ENCODE peak calls at places on chromosome 22, in five cellular contexts. I is mammary epithelial cell, W is IMR-90, Q is A549, H is neural progenitor cell. V is an unnamed sample.

GRCh38 chr22:34943830-34944229 is 122.1 kb upstream of the ISX start:
- DNase-seq in I (no peak), W (no peak), Q (peak), H (peak), V (no peak)

GRCh38 chr22:35634981-35635540 is 13.2 kb upstream of the APOL6 start:
- DNase-seq in I (no peak), W (peak), Q (no peak), H (no peak), V (no peak)

GRCh38 chr22:24695958-24696511 is 78.5 kb downstream of the PIWIL3 start:
- DNase-seq in I (no peak), W (peak), Q (no peak), H (peak), V (no peak)

GRCh38 chr22:38966942-38967341 is 9.5 kb downstream of the APOBEC3A start:
- DNase-seq in I (no peak), W (no peak), Q (no peak), H (no peak), V (no peak)

GRCh38 chr22:37187552-37187890 is 526 bp downstream of the C1QTNF6 start:
- DNase-seq in I (peak), W (peak), Q (peak), H (no peak), V (peak)

GRCh38 chr22:29265929-29266328 is 1.9 kb downstream of the RHBDD3 start:
- DNase-seq in I (no peak), W (no peak), Q (no peak), H (no peak), V (no peak)

GRCh38 chr22:35450824-35451541 is 51.0 kb downstream of the MCM5 start:
- DNase-seq in I (no peak), W (no peak), Q (no peak), H (no peak), V (no peak)

GRCh38 chr22:44813416-44813815 is 61.0 kb downstream of the ARHGAP8 start:
- DNase-seq in I (no peak), W (no peak), Q (no peak), H (no peak), V (no peak)

GRCh38 chr22:47813661-47814060 is 1051.2 kb downstream of the TBC1D22A start:
- DNase-seq in I (no peak), W (no peak), Q (no peak), H (no peak), V (no peak)

GRCh38 chr22:42173183-42173926 is 42.7 kb upstream of the CYP2D6 start:
- DNase-seq in I (no peak), W (no peak), Q (no peak), H (no peak), V (no peak)

GRCh38 chr22:24952837-24953293 is 349 bp downstream of the KIAA1671 start:
- DNase-seq in I (peak), W (peak), Q (peak), H (peak), V (peak)

GRCh38 chr22:47835726-47836125 is 1073.3 kb downstream of the TBC1D22A start:
- DNase-seq in I (peak), W (peak), Q (peak), H (no peak), V (peak)

GRCh38 chr22:44394246-44395115 is 81.7 kb upstream of the SHISAL1 start:
- DNase-seq in I (no peak), W (no peak), Q (no peak), H (no peak), V (no peak)

GRCh38 chr22:27692243-27692642 is 109.3 kb downstream of the MN1 start:
- DNase-seq in I (no peak), W (peak), Q (no peak), H (no peak), V (no peak)

GRCh38 chr22:30217698-30218565 is 28.6 kb downstream of the LIF start:
- DNase-seq in I (peak), W (no peak), Q (no peak), H (no peak), V (no peak)

GRCh38 chr22:38110863-38111852 is 674 bp upstream of the BAIAP2L2 start:
- DNase-seq in I (no peak), W (no peak), Q (peak), H (peak), V (peak)

GRCh38 chr22:36860821-36861659 is at the start of gene NCF4:
- DNase-seq in I (no peak), W (no peak), Q (no peak), H (no peak), V (peak)

GRCh38 chr22:17343766-17344165 is 25.5 kb upstream of the CECR2 start:
- DNase-seq in I (no peak), W (no peak), Q (no peak), H (no peak), V (no peak)

GRCh38 chr22:50739894-50740293 is 1.9 kb downstream of the ACR start:
- DNase-seq in I (no peak), W (no peak), Q (no peak), H (no peak), V (no peak)

GRCh38 chr22:44566911-44567310 is 68.9 kb upstream of the RTL6 start:
- DNase-seq in I (no peak), W (no peak), Q (no peak), H (no peak), V (no peak)

GRCh38 chr22:44341431-44342346 is 28.9 kb upstream of the SHISAL1 start:
- DNase-seq in I (no peak), W (peak), Q (no peak), H (peak), V (no peak)

GRCh38 chr22:20957691-20958440 is 9.2 kb upstream of the AIFM3 start:
- DNase-seq in I (no peak), W (no peak), Q (peak), H (peak), V (peak)

GRCh38 chr22:35539910-35540599 is 576 bp upstream of the RASD2 start:
- DNase-seq in I (peak), W (peak), Q (no peak), H (peak), V (no peak)

GRCh38 chr22:25051983-25052710 is 99.6 kb downstream of the KIAA1671 start:
- DNase-seq in I (no peak), W (no peak), Q (no peak), H (no peak), V (no peak)

DNA sequence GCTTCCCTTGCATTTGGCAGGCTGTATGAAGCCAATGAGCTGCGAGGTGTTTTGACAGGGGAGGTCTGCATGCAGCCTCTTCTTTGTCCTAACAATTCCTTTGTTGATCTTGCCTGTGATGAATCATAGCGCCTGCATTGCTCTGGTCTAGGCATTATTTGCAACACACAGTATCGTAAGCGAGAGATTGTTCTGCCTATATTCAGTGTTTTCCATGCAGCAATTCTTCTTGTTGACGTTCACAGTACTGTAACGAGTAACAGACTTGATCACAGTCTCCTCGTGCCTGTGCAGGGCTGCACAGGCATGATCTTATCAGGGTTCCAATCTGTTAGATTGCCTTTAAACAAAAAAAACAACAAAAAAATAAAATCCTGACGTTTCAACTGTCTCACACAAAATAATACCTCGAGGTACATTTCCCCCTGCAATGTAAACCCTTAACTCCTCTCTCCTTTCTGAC is 13.9 kb upstream of the ADSL start:
- DNase-seq in I (no peak), W (peak), Q (no peak), H (no peak), V (no peak)
- H3K27ac ChIP-seq in I (no peak), W (no peak), Q (no peak), H (no peak), V (no peak)

GRCh38 chr22:19844423-19845368 is 10.0 kb downstream of the GNB1L start:
- DNase-seq in I (no peak), W (peak), Q (no peak), H (no peak), V (no peak)
- H3K4me2 ChIP-seq in I (peak), W (no peak), Q (no peak), H (no peak), V (no peak)

GRCh38 chr22:46582281-46582811 is 37.8 kb upstream of the GRAMD4 start:
- DNase-seq in I (no peak), W (no peak), Q (no peak), H (no peak), V (no peak)

GRCh38 chr22:46579751-46580449 is 40.3 kb upstream of the GRAMD4 start:
- DNase-seq in I (no peak), W (no peak), Q (no peak), H (no peak), V (no peak)

GRCh38 chr22:46581580-46582244 is 38.5 kb upstream of the GRAMD4 start:
- DNase-seq in I (no peak), W (no peak), Q (no peak), H (no peak), V (peak)

GRCh38 chr22:46578824-46579561 is 41.2 kb upstream of the GRAMD4 start:
- DNase-seq in I (no peak), W (peak), Q (no peak), H (peak), V (no peak)

GRCh38 chr22:46580940-46581579 is 39.1 kb upstream of the GRAMD4 start:
- DNase-seq in I (no peak), W (no peak), Q (no peak), H (no peak), V (peak)
- H3K27ac ChIP-seq in I (no peak), W (no peak), Q (no peak), H (no peak), V (no peak)

DNA sequence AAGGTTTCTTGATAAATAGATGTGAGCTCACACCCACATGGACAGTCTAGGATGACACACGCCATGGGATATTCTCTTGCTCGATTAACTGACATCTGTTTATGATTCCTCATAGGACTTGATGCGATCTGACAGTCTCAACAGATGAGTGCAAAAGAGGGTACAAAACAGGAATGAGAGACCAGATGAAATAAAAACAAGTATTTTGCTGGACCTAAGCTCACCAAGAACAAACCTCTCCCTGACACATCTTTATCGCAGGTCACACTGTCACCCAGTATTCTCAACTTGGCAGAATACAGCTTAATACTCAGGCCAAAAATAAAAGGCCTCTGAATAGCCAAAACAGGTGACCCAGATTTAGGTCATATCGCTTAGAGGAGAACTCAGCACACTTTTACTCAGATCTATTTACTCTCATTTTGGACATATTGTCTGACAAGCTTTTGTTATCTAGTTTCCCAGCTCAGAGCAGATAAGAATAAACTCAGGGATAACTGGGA is 216.8 kb upstream of the SYN3 start:
- DNase-seq in I (no peak), W (no peak), Q (no peak), H (no peak), V (no peak)
- H3K4me2 ChIP-seq in I (no peak), W (no peak), Q (no peak), H (no peak), V (no peak)

DNA sequence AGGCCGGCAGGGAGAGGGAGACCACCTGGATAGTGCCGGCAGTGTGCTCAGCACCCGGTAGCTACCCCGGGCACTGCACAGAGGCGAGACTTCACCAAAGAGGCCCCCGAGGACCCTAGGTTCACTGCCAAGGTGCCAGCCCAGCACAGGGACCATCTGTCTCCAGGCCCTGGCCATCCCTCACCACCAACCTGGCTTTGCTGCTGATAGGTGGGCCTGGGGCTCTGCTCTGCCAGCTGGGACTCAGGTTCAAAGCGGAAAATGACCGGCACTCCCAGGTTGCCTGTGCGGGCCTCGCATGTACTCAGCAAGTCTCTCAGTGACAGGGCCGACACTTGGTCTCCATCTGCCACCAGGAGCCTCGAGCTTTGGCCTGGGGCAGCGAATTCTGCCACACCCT is 812.2 kb downstream of the BRD1 start:
- DNase-seq in I (no peak), W (no peak), Q (no peak), H (no peak), V (no peak)
- H3K27ac ChIP-seq in I (no peak), W (no peak), Q (no peak), H (no peak), V (no peak)

DNA sequence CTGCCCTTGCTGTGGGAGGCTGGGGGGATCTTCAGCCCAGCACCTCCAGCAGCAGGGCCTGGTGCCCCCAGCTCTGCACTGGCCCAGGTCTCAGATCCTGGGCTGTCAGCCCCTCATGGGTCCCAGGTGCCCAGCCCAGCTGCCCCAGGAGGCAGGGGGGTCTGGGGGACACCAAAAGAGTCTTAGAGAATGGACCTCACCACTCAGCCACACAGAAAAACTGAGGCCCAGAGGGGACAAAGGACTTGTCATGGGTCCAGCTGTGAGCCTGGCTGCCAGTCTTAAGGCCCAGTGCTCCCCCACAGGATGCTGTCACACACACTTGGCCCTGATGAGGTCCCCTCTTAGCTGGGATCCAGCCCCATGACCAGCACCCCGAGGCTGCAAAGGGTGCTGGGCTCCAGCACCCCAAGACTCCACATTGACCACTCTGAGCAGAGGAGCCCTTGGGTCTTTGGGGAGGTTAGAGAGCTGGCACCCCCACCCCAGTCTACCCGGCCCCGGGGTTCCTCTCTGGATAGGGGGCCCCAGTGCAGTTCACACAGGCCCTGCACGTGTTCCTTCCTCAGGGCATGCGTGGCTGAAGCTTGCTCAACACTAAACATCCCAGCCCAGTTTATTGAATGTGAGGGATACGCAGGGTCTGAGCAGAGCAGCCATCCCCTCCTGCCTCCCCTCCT is 54.4 kb downstream of the IGLL5 start:
- DNase-seq in I (no peak), W (no peak), Q (no peak), H (no peak), V (no peak)
- H3K4me2 ChIP-seq in I (no peak), W (no peak), Q (no peak), H (no peak), V (no peak)

GRCh38 chr22:49623176-49623575 is 204.5 kb downstream of the BRD1 start:
- DNase-seq in I (no peak), W (no peak), Q (no peak), H (no peak), V (no peak)
- H3K27ac ChIP-seq in I (no peak), W (no peak), Q (no peak), H (no peak), V (no peak)

DNA sequence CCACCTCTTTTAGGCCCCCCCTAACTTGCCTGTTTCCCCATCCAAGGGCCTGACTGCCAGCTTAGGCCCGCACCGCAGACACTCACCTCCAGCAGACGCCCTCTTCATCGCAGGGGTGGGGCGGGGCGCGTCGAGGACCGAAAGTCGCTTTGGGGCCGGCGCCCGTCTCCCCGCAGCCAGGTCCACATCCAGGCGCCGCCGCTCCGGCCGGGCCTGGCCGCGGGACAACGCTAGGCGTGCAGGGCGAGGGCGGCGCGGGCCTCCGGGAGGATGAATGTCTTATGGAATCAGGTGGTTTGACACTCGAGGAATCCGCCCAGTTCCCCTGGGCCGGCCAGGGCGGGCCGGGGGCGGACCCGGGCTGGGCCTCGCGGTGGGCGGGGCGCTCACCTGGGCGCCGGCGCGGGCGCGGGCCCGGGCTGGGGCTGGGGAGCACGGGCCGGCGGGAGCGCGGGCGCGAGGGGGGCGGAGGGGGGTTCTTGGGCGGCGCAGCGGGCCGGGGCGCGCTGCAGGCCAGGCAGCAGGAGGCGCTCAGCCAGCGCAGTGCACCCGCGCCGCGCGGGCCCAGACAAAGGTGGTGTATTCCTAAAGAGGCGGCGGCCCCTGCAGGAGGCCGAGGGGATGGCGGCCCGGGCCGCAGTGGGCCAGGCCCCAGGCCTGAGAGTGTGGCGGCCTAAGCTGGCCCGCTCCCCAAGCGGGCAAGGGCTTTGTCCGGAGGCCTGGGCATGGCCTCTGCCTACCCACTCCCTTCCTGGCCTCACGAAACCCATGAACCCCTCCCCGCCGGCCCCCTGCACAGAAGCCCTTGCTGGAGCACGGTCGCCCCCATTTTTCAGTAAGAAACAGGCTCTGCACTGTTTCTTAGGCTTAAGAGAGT is 177.6 kb downstream of the IGLL1 start:
- DNase-seq in I (peak), W (peak), Q (peak), H (peak), V (no peak)
- H3K4me2 ChIP-seq in I (peak), W (no peak), Q (peak), H (peak), V (no peak)